ENCODE peak calls at places on chromosome 12, in six cellular contexts. I is transverse colon, R is endothelial cell of umbilical vein, J is HepG2, F is spleen, B is Panc1. X is an unnamed sample.

GRCh38 chr12:60266381-60266852 is 670.6 kb downstream of the SLC16A7 start:
- DNase-seq in I (no peak), R (peak; percentile 69), J (peak; percentile 76), F (no peak), B (peak; percentile 88), X (no peak)

GRCh38 chr12:78359530-78359929 is 505.0 kb upstream of the SYT1 start:
- DNase-seq in I (peak; percentile 9), R (no peak), J (no peak), F (no peak), B (no peak), X (no peak)

GRCh38 chr12:56839489-56840442 is 76.6 kb downstream of the HSD17B6 start:
- DNase-seq in I (peak; percentile 47), R (peak; percentile 45), J (peak; percentile 41), F (peak; percentile 77), B (peak; percentile 13), X (peak; percentile 29)

GRCh38 chr12:96906498-96906848 is 584 bp upstream of the NEDD1 start:
- DNase-seq in I (no peak), R (no peak), J (no peak), F (no peak), B (no peak), X (no peak)

GRCh38 chr12:12518919-12519318 is 43.7 kb downstream of the DUSP16 start:
- DNase-seq in I (no peak), R (no peak), J (no peak), F (no peak), B (no peak), X (no peak)

GRCh38 chr12:101619868-101620761 is 25.3 kb downstream of the MYBPC1 start:
- DNase-seq in I (peak; percentile 47), R (no peak), J (no peak), F (no peak), B (no peak), X (peak; percentile 67)

GRCh38 chr12:89768586-89769482 is 60.2 kb upstream of the ATP2B1 start:
- DNase-seq in I (peak; percentile 25), R (no peak), J (peak; percentile 7), F (no peak), B (peak; percentile 64), X (no peak)

GRCh38 chr12:26298785-26299621 is 103.6 kb downstream of the SSPN start:
- DNase-seq in I (no peak), R (peak; percentile 80), J (no peak), F (no peak), B (peak; percentile 97), X (no peak)

GRCh38 chr12:40224439-40225291 is at the start of gene LRRK2:
- DNase-seq in I (peak; percentile 74), R (peak; percentile 55), J (no peak), F (peak; percentile 99), B (no peak), X (peak; percentile 65)

GRCh38 chr12:40502322-40502721 is 189.9 kb upstream of the CNTN1 start:
- DNase-seq in I (no peak), R (no peak), J (no peak), F (no peak), B (no peak), X (no peak)

GRCh38 chr12:131561891-131562684 is 148.8 kb upstream of the SFSWAP start:
- DNase-seq in I (no peak), R (no peak), J (no peak), F (no peak), B (no peak), X (no peak)
- TF ChIP-seq POLR2AphosphoS5 in I (no peak), R (no peak), J (no peak), F (no peak), B (no peak), X (no peak)

GRCh38 chr12:122064034-122064777 is 14.3 kb upstream of the MLXIP start:
- DNase-seq in I (peak; percentile 88), R (peak; percentile 95), J (peak; percentile 97), F (peak; percentile 84), B (no peak), X (peak; percentile 64)
- TF ChIP-seq POLR2AphosphoS5 in I (peak; percentile 75), R (peak; percentile 48), J (peak; percentile 47), F (peak; percentile 53), B (no peak), X (peak; percentile 10)

DNA sequence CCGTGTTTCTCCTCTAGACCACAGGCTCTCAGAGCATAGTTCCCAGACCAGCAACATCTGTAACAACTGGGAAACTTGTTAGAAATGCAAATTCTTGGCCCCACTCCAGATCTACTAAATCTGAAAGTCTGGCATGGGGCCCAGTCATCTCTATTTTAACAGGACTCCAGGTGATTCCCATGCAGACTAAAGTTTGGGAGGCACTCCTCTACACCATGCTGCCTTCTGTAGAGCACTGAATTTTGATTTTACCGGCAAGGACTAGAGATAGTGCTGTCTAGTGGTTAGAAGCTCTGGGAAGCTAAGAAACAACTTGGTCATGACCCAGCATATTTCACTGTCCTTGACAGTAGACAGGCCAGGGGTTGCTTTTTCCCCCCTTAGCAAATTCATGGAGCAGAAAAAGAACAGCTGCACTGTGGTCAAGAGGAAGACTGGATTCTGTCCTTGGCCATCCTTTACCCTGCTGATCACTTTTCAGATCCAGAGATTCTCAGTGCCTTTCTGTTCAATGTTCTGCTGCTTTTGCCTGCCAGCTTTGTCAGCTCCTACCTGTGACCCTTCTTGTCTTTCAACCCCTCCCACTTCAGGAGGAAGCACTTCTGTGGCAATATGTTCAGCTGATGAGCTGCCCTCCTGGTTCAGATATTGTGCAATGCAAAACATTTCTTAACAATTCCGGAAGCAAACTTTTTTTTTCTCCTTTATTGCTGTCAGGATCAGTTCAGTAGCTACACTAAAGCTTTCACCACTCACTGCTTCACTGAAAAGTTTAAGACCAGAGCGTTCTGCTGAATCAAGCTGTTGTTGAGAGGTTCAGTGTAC is 133.8 kb upstream of the NUDT4 start:
- DNase-seq in I (peak; percentile 56), R (peak; percentile 24), J (peak; percentile 89), F (no peak), B (no peak), X (no peak)
- TF ChIP-seq POLR2AphosphoS5 in I (peak; percentile 77), R (no peak), J (no peak), F (peak; percentile 76), B (no peak), X (peak; percentile 65)

GRCh38 chr12:113259499-113259953 is 38.3 kb downstream of the TPCN1 start:
- DNase-seq in I (peak; percentile 68), R (peak; percentile 26), J (peak; percentile 78), F (no peak), B (no peak), X (peak; percentile 44)
- TF ChIP-seq POLR2AphosphoS5 in I (peak; percentile 73), R (no peak), J (no peak), F (peak; percentile 44), B (no peak), X (no peak)